ENCODE peak calls at places on chromosomes 1 and 21, in four cellular contexts. I is fibroblast of pulmonary artery, N is HuH-7.5, B is neural progenitor cell. G is an unnamed sample.
A peak's percentile ranks its signal among the peaks of the same experiment; 100 is the strongest.

GRCh38 chr1:204241050-204241449 is 27.3 kb upstream of the GOLT1A start:
- DNase-seq in B (no peak), I (no peak), N (no peak), G (no peak)

GRCh38 chr1:156638596-156638995 is 3.3 kb upstream of the BCAN start:
- DNase-seq in N (no peak), B (no peak), I (no peak), G (no peak)

GRCh38 chr1:154420172-154420571 is 15.0 kb downstream of the IL6R start:
- DNase-seq in N (no peak), B (no peak), I (peak; percentile 97), G (peak; percentile 86)

GRCh38 chr1:241237873-241238272 is 119.1 kb downstream of the RGS7 start:
- DNase-seq in B (peak; percentile 38), N (no peak), I (no peak), G (no peak)

GRCh38 chr1:1678581-1679380 is 13.8 kb downstream of the SLC35E2B start:
- DNase-seq in B (no peak), I (no peak), N (no peak), G (no peak)

GRCh38 chr1:195721210-195721971 is 886.8 kb downstream of the KCNT2 start:
- DNase-seq in I (no peak), N (no peak), B (no peak), G (no peak)

GRCh38 chr1:36203554-36204346 is 20.5 kb upstream of the THRAP3 start:
- DNase-seq in I (peak; percentile 77), N (no peak), B (peak; percentile 55), G (peak; percentile 25)

GRCh38 chr1:42935313-42935624 is 23.4 kb downstream of the SLC2A1 start:
- DNase-seq in I (no peak), B (no peak), N (no peak), G (no peak)

GRCh38 chr21:40505681-40506080 is 341.3 kb downstream of the DSCAM start:
- DNase-seq in N (no peak), B (no peak), I (no peak), G (no peak)

GRCh38 chr1:75985827-75986226 is 53.6 kb upstream of the ASB17 start:
- DNase-seq in B (no peak), I (peak; percentile 78), N (no peak), G (peak; percentile 45)

GRCh38 chr1:183585038-183585437 is 5.2 kb downstream of the NCF2 start:
- DNase-seq in B (no peak), I (no peak), N (no peak), G (no peak)

GRCh38 chr1:58718435-58718834 is 18.6 kb upstream of the MYSM1 start:
- DNase-seq in I (peak; percentile 31), N (no peak), B (no peak), G (no peak)

GRCh38 chr1:56331892-56332567 is 247.3 kb downstream of the PLPP3 start:
- DNase-seq in I (peak; percentile 30), B (peak; percentile 11), N (peak; percentile 13), G (no peak)

GRCh38 chr1:243409284-243409683 is 153.4 kb downstream of the SDCCAG8 start:
- DNase-seq in B (no peak), I (peak; percentile 23), N (no peak), G (no peak)

GRCh38 chr1:221667504-221667903 is 74.4 kb downstream of the DUSP10 start:
- DNase-seq in B (no peak), N (no peak), I (peak; percentile 86), G (peak; percentile 68)

GRCh38 chr1:162725301-162725834 is 65.1 kb upstream of the HSD17B7 start:
- DNase-seq in I (no peak), B (no peak), N (no peak), G (no peak)

GRCh38 chr1:230113605-230114241 is 46.7 kb downstream of the GALNT2 start:
- DNase-seq in I (peak; percentile 97), N (no peak), B (no peak), G (peak; percentile 95)

GRCh38 chr1:30475201-30475600 is 248.2 kb downstream of the MATN1 start:
- DNase-seq in N (no peak), I (no peak), B (no peak), G (no peak)

GRCh38 chr1:214331827-214332423 is 51.0 kb downstream of the SMYD2 start:
- DNase-seq in B (peak; percentile 73), N (peak; percentile 33), I (peak; percentile 52), G (peak; percentile 39)

GRCh38 chr1:172642970-172643369 is 15.9 kb upstream of the FASLG start:
- DNase-seq in N (no peak), B (no peak), I (peak; percentile 28), G (no peak)

GRCh38 chr1:173867141-173867752 is 542 bp downstream of the GAS5 start:
- DNase-seq in I (no peak), N (no peak), B (peak; percentile 65), G (no peak)

GRCh38 chr21:38839683-38840286 is 34.1 kb downstream of the ETS2 start:
- DNase-seq in B (no peak), I (peak; percentile 94), N (no peak), G (peak; percentile 94)

GRCh38 chr1:193417945-193418744 is 231.7 kb upstream of the B3GALT2 start:
- DNase-seq in I (peak; percentile 53), B (no peak), N (no peak), G (peak; percentile 18)

GRCh38 chr1:12764016-12764415 is 9.5 kb upstream of the PRAMEF12 start:
- DNase-seq in B (no peak), I (no peak), N (no peak), G (no peak)

GRCh38 chr1:29698033-29698432 is 461.7 kb downstream of the PTPRU start:
- DNase-seq in N (peak; percentile 44), B (peak; percentile 82), I (peak; percentile 74), G (peak; percentile 61)

GRCh38 chr1:83822206-83822605 is 176.7 kb downstream of the TTLL7 start:
- DNase-seq in N (no peak), B (no peak), I (no peak), G (peak; percentile 36)

GRCh38 chr1:81299892-81300291 is 500.8 kb upstream of the ADGRL2 start:
- DNase-seq in I (no peak), B (no peak), N (no peak), G (no peak)

GRCh38 chr1:7526196-7526866 is 244.8 kb upstream of the VAMP3 start:
- DNase-seq in B (no peak), N (no peak), I (no peak), G (no peak)

G was measured in brain microvascular endothelial cell.